ENCODE peak calls at places on chromosomes 16 and 17, in six cellular contexts. G, O, J, A, L and Y are unnamed samples.

GRCh38 chr17:66938656-66939055 is 25.9 kb upstream of the CACNG4 start:
- DNase-seq in G (no peak), O (no peak), J (no peak), A (no peak), L (no peak), Y (no peak)

GRCh38 chr16:4910828-4911227 is 26.1 kb downstream of the PPL start:
- DNase-seq in G (no peak), O (no peak), J (no peak), A (no peak), L (no peak), Y (no peak)

GRCh38 chr16:88610080-88610479 is 28.3 kb upstream of the IL17C start:
- DNase-seq in G (peak), O (no peak), J (no peak), A (no peak), L (no peak), Y (no peak)

GRCh38 chr16:57044931-57045693 is 47.3 kb upstream of the CPNE2 start:
- DNase-seq in G (no peak), O (no peak), J (no peak), A (no peak), L (no peak), Y (no peak)

GRCh38 chr16:17416461-17417221 is 54.1 kb downstream of the XYLT1 start:
- DNase-seq in G (no peak), O (peak), J (peak), A (no peak), L (peak), Y (peak)

GRCh38 chr16:48317614-48318013 is 67.6 kb downstream of the SIAH1 start:
- DNase-seq in G (no peak), O (peak), J (peak), A (no peak), L (no peak), Y (no peak)

GRCh38 chr17:40915721-40916256 is 21.7 kb downstream of the KRT23 start:
- DNase-seq in G (peak), O (peak), J (no peak), A (no peak), L (no peak), Y (no peak)

GRCh38 chr17:80824549-80825470 is 166.8 kb upstream of the CHMP6 start:
- DNase-seq in G (no peak), O (no peak), J (no peak), A (no peak), L (no peak), Y (no peak)

GRCh38 chr16:70253291-70254094 is 1.8 kb upstream of the EXOSC6 start:
- DNase-seq in G (no peak), O (peak), J (peak), A (no peak), L (no peak), Y (no peak)

GRCh38 chr16:72612271-72612670 is 435.7 kb downstream of the ZFHX3 start:
- DNase-seq in G (no peak), O (peak), J (no peak), A (no peak), L (no peak), Y (no peak)